ENCODE peak calls at places on chromosome X, in eight cellular contexts. A is amniotic stem cell; Z is stimulated activated CD8-positive, alpha-beta memory T cell treated with anti-CD3 and anti-CD28 coated beads, Interleukin-2, amount 100 ng/mL, for 48 hours; B is T-cell; W is posterior cingulate gyrus; C is vagina; L is pons; G is T-helper 9 cell. H is an unnamed sample.

GRCh38 chrX:110600745-110601310 is 194.8 kb downstream of the CHRDL1 start:
- DNase-seq in G (no peak), C (no peak), B (no peak), A (no peak), Z (no peak), L (no peak), W (no peak), H (no peak)

GRCh38 chrX:826026-826425 is 195.4 kb downstream of the SHOX start:
- DNase-seq in C (no peak), W (no peak), Z (no peak), B (no peak), A (peak), G (no peak), L (no peak), H (no peak)

GRCh38 chrX:53317365-53318069 is 36.1 kb upstream of the IQSEC2 start:
- DNase-seq in L (peak), G (peak), A (peak), W (peak), B (peak), Z (peak), C (no peak), H (peak)

GRCh38 chrX:18574591-18574990 is 97.3 kb downstream of the RS1 start:
- DNase-seq in W (no peak), L (no peak), B (no peak), Z (no peak), A (peak), G (no peak), C (no peak), H (no peak)

GRCh38 chrX:9207142-9207541 is 173.2 kb upstream of the FAM9B start:
- DNase-seq in L (no peak), B (no peak), W (no peak), A (no peak), Z (no peak), G (no peak), C (no peak), H (no peak)

GRCh38 chrX:20397587-20397986 is 130.9 kb upstream of the RPS6KA3 start:
- DNase-seq in W (no peak), Z (no peak), G (no peak), A (no peak), B (no peak), L (no peak), C (no peak), H (no peak)

GRCh38 chrX:1323315-1323714 is 13.3 kb upstream of the IL3RA start:
- DNase-seq in C (no peak), W (no peak), A (no peak), B (no peak), L (no peak), Z (peak), G (peak), H (no peak)

GRCh38 chrX:9324676-9325075 is 140.2 kb upstream of the TBL1X start:
- DNase-seq in Z (no peak), C (no peak), L (no peak), G (no peak), A (no peak), W (no peak), B (no peak), H (no peak)

GRCh38 chrX:1763294-1763693 is 148.4 kb downstream of the ASMT start:
- DNase-seq in B (no peak), C (no peak), G (no peak), L (no peak), A (no peak), Z (no peak), W (no peak), H (no peak)

GRCh38 chrX:142663330-142664095 is 362.2 kb upstream of the SPANXN4 start:
- DNase-seq in Z (no peak), A (no peak), G (no peak), L (no peak), B (no peak), C (no peak), W (no peak), H (no peak)

GRCh38 chrX:54721424-54721823 is 76.6 kb downstream of the ITIH6 start:
- DNase-seq in L (no peak), B (no peak), G (no peak), W (no peak), A (no peak), Z (no peak), C (no peak), H (no peak)

GRCh38 chrX:147377728-147378127 is 534.0 kb upstream of the FMR1 start:
- DNase-seq in B (no peak), W (no peak), Z (no peak), G (no peak), A (no peak), L (no peak), C (no peak), H (no peak)

GRCh38 chrX:31266172-31267076 is 194.6 kb upstream of the FTHL17 start:
- DNase-seq in L (no peak), B (no peak), W (peak), G (no peak), Z (no peak), C (no peak), A (no peak), H (peak)

GRCh38 chrX:112852850-112853249 is 12.2 kb upstream of the AMOT start:
- DNase-seq in C (no peak), A (no peak), W (no peak), L (no peak), Z (no peak), G (no peak), B (no peak), H (no peak)